ENCODE peak calls at places on chromosomes 13 and 19, in seven cellular contexts. K is stimulated activated CD4-positive, alpha-beta T cell treated with anti-CD3 and anti-CD28 coated beads, Interleukin-2, amount 100 ng/mL, for 48 hours; N is NCI-H1417 treated with DMSO at 0.1 percent for 48 hours; G is activated CD4-positive, alpha-beta T cell treated with anti-CD3 and anti-CD28 coated beads, Interleukin-2, amount 50 U/mL, for 48 hours; B is nephron progenitor cell; W is NCI-H524; R is brain microvascular endothelial cell. P is an unnamed sample.

GRCh38 chr13:39777527-39778061 is 122.1 kb downstream of the COG6 start:
- DNase-seq in W (peak; percentile 73), N (no peak), K (no peak), R (peak; percentile 88), G (peak; percentile 58), B (no peak), P (no peak)

GRCh38 chr19:55640043-55640576 is 692 bp upstream of the ZNF580 start:
- DNase-seq in G (peak; percentile 76), W (peak; percentile 63), N (no peak), B (no peak), R (peak; percentile 53), K (peak; percentile 68), P (no peak)

GRCh38 chr13:26589754-26590153 is 32.3 kb downstream of the WASF3 start:
- DNase-seq in K (no peak), G (no peak), W (no peak), N (no peak), B (no peak), R (peak; percentile 33), P (no peak)

GRCh38 chr19:31894451-31894850 is 451.0 kb upstream of the ZNF507 start:
- DNase-seq in W (no peak), G (no peak), K (no peak), B (no peak), N (no peak), R (no peak), P (no peak)

GRCh38 chr19:6055013-6055795 is 55.1 kb downstream of the RFX2 start:
- DNase-seq in W (no peak), G (no peak), K (no peak), N (no peak), R (no peak), B (no peak), P (no peak)

GRCh38 chr13:21012841-21013681 is 48.3 kb downstream of the LATS2 start:
- DNase-seq in G (no peak), K (no peak), N (no peak), R (no peak), B (no peak), W (peak; percentile 69), P (no peak)

GRCh38 chr19:47445937-47446402 is 25.7 kb downstream of the SLC8A2 start:
- DNase-seq in N (no peak), W (peak; percentile 70), G (peak; percentile 43), B (peak; percentile 76), R (no peak), K (no peak), P (no peak)

GRCh38 chr19:4401482-4402170 is 814 bp upstream of the CHAF1A start:
- DNase-seq in G (no peak), N (no peak), B (no peak), W (no peak), R (no peak), K (no peak), P (no peak)

GRCh38 chr19:43465468-43466120 is at the start of gene LYPD3:
- DNase-seq in B (no peak), N (no peak), K (no peak), R (no peak), W (no peak), G (no peak), P (no peak)

GRCh38 chr13:113405481-113406300 is 41.8 kb upstream of the GRTP1 start:
- DNase-seq in N (peak; percentile 22), W (peak; percentile 75), G (no peak), B (no peak), K (no peak), R (no peak), P (no peak)

GRCh38 chr19:35518313-35518712 is 4.9 kb upstream of the DMKN start:
- DNase-seq in B (no peak), K (no peak), G (no peak), W (no peak), N (no peak), R (peak; percentile 94), P (no peak)

GRCh38 chr19:35509861-35510625 is 3.4 kb downstream of the DMKN start:
- DNase-seq in G (peak; percentile 86), R (no peak), N (no peak), K (peak; percentile 84), B (peak; percentile 95), W (peak; percentile 74), P (peak; percentile 72)

GRCh38 chr13:40190656-40191100 is 475.8 kb downstream of the FOXO1 start:
- DNase-seq in B (no peak), G (peak; percentile 73), N (no peak), W (peak; percentile 71), K (peak; percentile 48), R (peak; percentile 84), P (no peak)

GRCh38 chr13:109385161-109385560 is 401.2 kb downstream of the IRS2 start:
- DNase-seq in K (no peak), N (no peak), R (no peak), W (no peak), B (no peak), G (no peak), P (no peak)

GRCh38 chr13:77250968-77251367 is 75.9 kb downstream of the MYCBP2 start:
- DNase-seq in B (no peak), K (no peak), N (no peak), G (no peak), W (no peak), R (no peak), P (no peak)

GRCh38 chr13:82522872-82523271 is 1359.4 kb downstream of the SLITRK1 start:
- DNase-seq in W (no peak), R (no peak), K (no peak), B (no peak), G (no peak), N (no peak), P (no peak)

GRCh38 chr13:31945202-31945978 is 86.2 kb upstream of the FRY start:
- DNase-seq in W (peak; percentile 99), B (peak; percentile 8), G (no peak), R (peak; percentile 60), N (peak; percentile 6), K (no peak), P (no peak)

GRCh38 chr13:20911037-20911436 is 8.5 kb upstream of the XPO4 start:
- DNase-seq in B (no peak), K (no peak), W (no peak), N (no peak), R (no peak), G (no peak), P (no peak)

GRCh38 chr19:18756896-18757295 is 34.2 kb downstream of the COMP start:
- DNase-seq in W (no peak), K (no peak), G (no peak), B (no peak), N (no peak), R (no peak), P (no peak)

P was measured in NT2/D1.